ENCODE peak calls at places on chromosomes 5 and 9, in ten cellular contexts. One of them, this sample, is unnamed. For H3K4me1, the result is how much of the 10 kb centered on the place peaks cover.

GRCh38 chr5:75869891-75870290 is 152.7 kb upstream of the POC5 start:
- DNase-seq in tibial nerve: no peak
- DNase-seq in GM12878: no peak
- DNase-seq in K562: no peak
- DNase-seq in A549: no peak
- DNase-seq in transverse colon: no peak
- DNase-seq in suprapubic skin: no peak
- DNase-seq in sigmoid colon: no peak
- DNase-seq in stomach: no peak
- DNase-seq in H1: no peak
- DNase-seq in this sample: no peak

GRCh38 chr9:105132576-105132975 is 111.9 kb upstream of the SLC44A1 start:
- DNase-seq in tibial nerve: no peak
- DNase-seq in GM12878: no peak
- DNase-seq in K562: no peak
- DNase-seq in A549: peak
- DNase-seq in transverse colon: no peak
- DNase-seq in suprapubic skin: no peak
- DNase-seq in sigmoid colon: no peak
- DNase-seq in stomach: no peak
- DNase-seq in H1: no peak
- DNase-seq in this sample: no peak

GRCh38 chr9:5361326-5362005 is 21.8 kb upstream of the RLN1 start:
- DNase-seq in tibial nerve: no peak
- DNase-seq in GM12878: no peak
- DNase-seq in K562: no peak
- DNase-seq in A549: no peak
- DNase-seq in transverse colon: no peak
- DNase-seq in suprapubic skin: no peak
- DNase-seq in sigmoid colon: no peak
- DNase-seq in stomach: no peak
- DNase-seq in H1: no peak
- DNase-seq in this sample: no peak

GRCh38 chr5:175772747-175773533 is 98.4 kb upstream of the CPLX2 start:
- DNase-seq in tibial nerve: no peak
- DNase-seq in GM12878: no peak
- DNase-seq in K562: no peak
- DNase-seq in A549: no peak
- DNase-seq in transverse colon: no peak
- DNase-seq in suprapubic skin: no peak
- DNase-seq in sigmoid colon: no peak
- DNase-seq in stomach: no peak
- DNase-seq in H1: no peak
- DNase-seq in this sample: peak

GRCh38 chr9:134868751-134869553 is 11.7 kb upstream of the FCN2 start:
- DNase-seq in tibial nerve: no peak
- DNase-seq in GM12878: no peak
- DNase-seq in K562: no peak
- DNase-seq in A549: no peak
- DNase-seq in transverse colon: no peak
- DNase-seq in suprapubic skin: peak
- DNase-seq in sigmoid colon: no peak
- DNase-seq in stomach: no peak
- DNase-seq in H1: no peak
- DNase-seq in this sample: no peak

GRCh38 chr9:136847065-136847826 is 2.0 kb upstream of the PHPT1 start:
- DNase-seq in tibial nerve: no peak
- DNase-seq in GM12878: no peak
- DNase-seq in K562: peak
- DNase-seq in A549: peak
- DNase-seq in transverse colon: peak
- DNase-seq in suprapubic skin: no peak
- DNase-seq in sigmoid colon: no peak
- DNase-seq in stomach: peak
- DNase-seq in H1: no peak
- DNase-seq in this sample: no peak

GRCh38 chr5:116410345-116410890 is 164.2 kb downstream of the SEMA6A start:
- DNase-seq in tibial nerve: no peak
- DNase-seq in GM12878: no peak
- DNase-seq in K562: no peak
- DNase-seq in A549: no peak
- DNase-seq in transverse colon: no peak
- DNase-seq in suprapubic skin: no peak
- DNase-seq in sigmoid colon: no peak
- DNase-seq in stomach: no peak
- DNase-seq in H1: no peak
- DNase-seq in this sample: no peak

GRCh38 chr5:133041910-133042309 is 9.9 kb upstream of the HSPA4 start:
- DNase-seq in tibial nerve: no peak
- DNase-seq in GM12878: no peak
- DNase-seq in K562: no peak
- DNase-seq in A549: peak
- DNase-seq in transverse colon: no peak
- DNase-seq in suprapubic skin: no peak
- DNase-seq in sigmoid colon: no peak
- DNase-seq in stomach: no peak
- DNase-seq in H1: no peak
- DNase-seq in this sample: no peak

GRCh38 chr9:78358329-78359051 is 61.6 kb downstream of the PSAT1 start:
- DNase-seq in tibial nerve: no peak
- DNase-seq in GM12878: no peak
- DNase-seq in K562: no peak
- DNase-seq in A549: no peak
- DNase-seq in transverse colon: no peak
- DNase-seq in suprapubic skin: no peak
- DNase-seq in sigmoid colon: no peak
- DNase-seq in stomach: peak
- DNase-seq in H1: no peak
- DNase-seq in this sample: no peak

GRCh38 chr9:11549311-11549794 is 936.6 kb upstream of the PTPRD start:
- DNase-seq in tibial nerve: no peak
- DNase-seq in GM12878: no peak
- DNase-seq in K562: no peak
- DNase-seq in A549: no peak
- DNase-seq in transverse colon: no peak
- DNase-seq in suprapubic skin: no peak
- DNase-seq in sigmoid colon: no peak
- DNase-seq in stomach: no peak
- DNase-seq in H1: no peak
- DNase-seq in this sample: no peak

GRCh38 chr5:17785774-17786173 is 151.5 kb downstream of the TAF11L14 start:
- DNase-seq in tibial nerve: no peak
- DNase-seq in GM12878: no peak
- DNase-seq in K562: no peak
- DNase-seq in A549: no peak
- DNase-seq in transverse colon: no peak
- DNase-seq in suprapubic skin: no peak
- DNase-seq in sigmoid colon: no peak
- DNase-seq in stomach: no peak
- DNase-seq in H1: no peak
- DNase-seq in this sample: no peak

GRCh38 chr5:140242099-140242498 is 60.8 kb downstream of the PFDN1 start:
- DNase-seq in tibial nerve: no peak
- DNase-seq in GM12878: no peak
- DNase-seq in K562: no peak
- DNase-seq in A549: peak
- DNase-seq in transverse colon: no peak
- DNase-seq in suprapubic skin: no peak
- DNase-seq in sigmoid colon: no peak
- DNase-seq in stomach: no peak
- DNase-seq in H1: no peak
- DNase-seq in this sample: no peak
- H3K4me1 ChIP-seq in tibial nerve: under half
- H3K4me1 ChIP-seq in GM12878: under half
- H3K4me1 ChIP-seq in K562: under half
- H3K4me1 ChIP-seq in A549: under half
- H3K4me1 ChIP-seq in transverse colon: under half
- H3K4me1 ChIP-seq in suprapubic skin: half or more
- H3K4me1 ChIP-seq in sigmoid colon: half or more
- H3K4me1 ChIP-seq in stomach: half or more
- H3K4me1 ChIP-seq in H1: under half
- H3K4me1 ChIP-seq in this sample: half or more

GRCh38 chr5:143398451-143399237 is 4.8 kb downstream of the NR3C1 start:
- DNase-seq in tibial nerve: no peak
- DNase-seq in GM12878: no peak
- DNase-seq in K562: no peak
- DNase-seq in A549: no peak
- DNase-seq in transverse colon: no peak
- DNase-seq in suprapubic skin: no peak
- DNase-seq in sigmoid colon: no peak
- DNase-seq in stomach: no peak
- DNase-seq in H1: no peak
- DNase-seq in this sample: no peak

GRCh38 chr5:143398053-143398355 is 5.5 kb downstream of the NR3C1 start:
- DNase-seq in tibial nerve: no peak
- DNase-seq in GM12878: no peak
- DNase-seq in K562: no peak
- DNase-seq in A549: no peak
- DNase-seq in transverse colon: no peak
- DNase-seq in suprapubic skin: no peak
- DNase-seq in sigmoid colon: no peak
- DNase-seq in stomach: no peak
- DNase-seq in H1: no peak
- DNase-seq in this sample: no peak

GRCh38 chr5:143397302-143398052 is 6.0 kb downstream of the NR3C1 start:
- DNase-seq in tibial nerve: no peak
- DNase-seq in GM12878: no peak
- DNase-seq in K562: no peak
- DNase-seq in A549: no peak
- DNase-seq in transverse colon: no peak
- DNase-seq in suprapubic skin: no peak
- DNase-seq in sigmoid colon: no peak
- DNase-seq in stomach: no peak
- DNase-seq in H1: no peak
- DNase-seq in this sample: no peak

GRCh38 chr5:143395638-143396352 is 7.7 kb downstream of the NR3C1 start:
- DNase-seq in tibial nerve: no peak
- DNase-seq in GM12878: no peak
- DNase-seq in K562: no peak
- DNase-seq in A549: no peak
- DNase-seq in transverse colon: no peak
- DNase-seq in suprapubic skin: no peak
- DNase-seq in sigmoid colon: no peak
- DNase-seq in stomach: no peak
- DNase-seq in H1: no peak
- DNase-seq in this sample: no peak

DNA sequence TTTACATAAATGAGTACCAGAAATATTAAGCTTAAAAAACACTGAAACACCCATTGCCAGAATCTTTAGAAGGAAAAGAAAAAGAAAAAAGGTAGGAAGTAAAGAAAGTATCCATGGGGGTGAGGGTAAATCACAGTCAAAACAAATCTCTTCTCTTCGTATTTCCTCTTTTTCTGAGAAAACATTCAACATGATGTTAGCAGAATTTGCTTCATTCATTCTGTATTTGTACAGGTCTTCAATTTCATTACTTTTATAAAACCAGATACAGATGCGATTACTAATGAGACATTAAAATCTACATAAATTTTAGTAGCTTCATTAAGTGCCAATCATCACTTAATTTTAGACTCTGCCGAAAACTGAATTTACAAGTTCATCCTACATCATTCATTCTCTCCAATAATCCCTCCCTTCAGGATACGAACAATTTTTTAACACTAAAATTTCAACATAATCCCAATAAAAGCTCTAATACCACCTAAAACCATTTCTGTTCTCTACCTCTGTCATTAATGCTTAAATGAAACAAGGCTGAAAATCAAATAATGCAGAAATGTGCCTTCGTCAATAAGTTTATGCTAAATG is 7.0 kb downstream of the NR3C1 start:
- DNase-seq in tibial nerve: no peak
- DNase-seq in GM12878: no peak
- DNase-seq in K562: no peak
- DNase-seq in A549: no peak
- DNase-seq in transverse colon: no peak
- DNase-seq in suprapubic skin: no peak
- DNase-seq in sigmoid colon: no peak
- DNase-seq in stomach: no peak
- DNase-seq in H1: no peak
- DNase-seq in this sample: no peak
- H3K4me3 ChIP-seq in tibial nerve: no peak
- H3K4me3 ChIP-seq in GM12878: peak
- H3K4me3 ChIP-seq in K562: no peak
- H3K4me3 ChIP-seq in A549: peak
- H3K4me3 ChIP-seq in transverse colon: no peak
- H3K4me3 ChIP-seq in suprapubic skin: peak
- H3K4me3 ChIP-seq in sigmoid colon: peak
- H3K4me3 ChIP-seq in stomach: peak
- H3K4me3 ChIP-seq in H1: no peak
- H3K4me3 ChIP-seq in this sample: peak

DNA sequence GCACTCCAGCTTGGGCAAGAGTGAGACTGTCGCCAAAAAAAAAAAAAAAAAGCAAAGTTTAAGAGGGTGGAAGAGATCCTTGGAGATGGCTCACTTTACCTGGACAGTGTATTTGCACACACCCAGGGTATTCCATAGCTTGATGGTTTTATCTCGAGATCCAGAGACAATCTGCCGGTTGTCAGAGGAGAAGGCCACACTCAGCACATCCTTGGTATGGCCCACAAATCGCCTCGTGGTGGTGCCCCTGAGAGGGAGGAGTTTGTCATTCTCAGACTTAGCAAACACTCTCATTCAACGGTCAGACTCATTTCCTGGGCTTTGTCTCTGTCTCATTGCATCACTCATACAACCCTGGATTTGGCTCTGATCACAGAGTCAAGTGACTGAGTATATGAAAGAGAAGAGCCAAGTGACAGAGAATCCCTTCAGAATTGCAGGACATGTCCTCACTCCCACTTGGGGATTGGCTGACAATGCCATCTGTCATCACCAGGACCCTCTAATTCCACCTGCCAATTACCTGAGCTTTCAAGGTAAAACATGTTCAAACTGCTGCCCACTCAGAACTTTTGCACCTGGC is 2.2 kb downstream of the RACK1 start:
- DNase-seq in tibial nerve: no peak
- DNase-seq in GM12878: no peak
- DNase-seq in K562: peak
- DNase-seq in A549: peak
- DNase-seq in transverse colon: no peak
- DNase-seq in suprapubic skin: no peak
- DNase-seq in sigmoid colon: peak
- DNase-seq in stomach: no peak
- DNase-seq in H1: no peak
- DNase-seq in this sample: no peak
- TF ChIP-seq EP300 in tibial nerve: no peak
- TF ChIP-seq EP300 in GM12878: no peak
- TF ChIP-seq EP300 in K562: no peak
- TF ChIP-seq EP300 in A549: no peak
- TF ChIP-seq EP300 in transverse colon: no peak
- TF ChIP-seq EP300 in suprapubic skin: no peak
- TF ChIP-seq EP300 in sigmoid colon: no peak
- TF ChIP-seq EP300 in stomach: no peak
- TF ChIP-seq EP300 in H1: no peak
- TF ChIP-seq EP300 in this sample: no peak

DNA sequence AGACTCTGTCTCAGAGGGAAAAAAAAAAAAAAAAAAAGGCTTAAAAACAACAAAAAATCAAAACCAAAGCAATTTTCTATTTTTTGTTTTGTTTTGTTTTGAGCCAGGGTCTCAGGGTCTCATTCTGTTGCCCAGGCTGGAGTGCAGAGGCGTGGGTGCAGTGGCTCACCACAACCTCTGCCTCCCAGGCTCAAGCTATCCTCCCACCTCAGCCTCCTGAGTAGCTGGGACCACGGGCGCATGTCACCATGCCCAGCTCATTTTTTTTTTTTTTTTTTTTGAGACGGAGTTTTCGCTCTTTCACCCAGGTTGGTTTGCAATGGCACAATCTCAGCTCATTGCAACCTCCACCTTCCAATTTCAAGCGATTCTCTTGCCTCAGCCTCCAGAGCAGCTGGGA is 5.7 kb downstream of the STK10 start:
- DNase-seq in tibial nerve: no peak
- DNase-seq in GM12878: no peak
- DNase-seq in K562: no peak
- DNase-seq in A549: no peak
- DNase-seq in transverse colon: no peak
- DNase-seq in suprapubic skin: no peak
- DNase-seq in sigmoid colon: no peak
- DNase-seq in stomach: no peak
- DNase-seq in H1: no peak
- DNase-seq in this sample: no peak
- H3K4me1 ChIP-seq in tibial nerve: under half
- H3K4me1 ChIP-seq in GM12878: half or more
- H3K4me1 ChIP-seq in K562: under half
- H3K4me1 ChIP-seq in A549: under half
- H3K4me1 ChIP-seq in transverse colon: under half
- H3K4me1 ChIP-seq in suprapubic skin: under half
- H3K4me1 ChIP-seq in sigmoid colon: under half
- H3K4me1 ChIP-seq in stomach: half or more
- H3K4me1 ChIP-seq in H1: under half
- H3K4me1 ChIP-seq in this sample: under half

This sample was measured in esophagus muscularis mucosa.